ENCODE peak calls at places on chromosomes 3 and 15, in seven cellular contexts. B, R, N, I, A, K and D are unnamed samples.

GRCh38 chr15:64379216-64379960 is 1.9 kb downstream of the PCLAF start:
- DNase-seq in B (peak), R (no peak), N (no peak), I (no peak), A (no peak), K (no peak), D (no peak)

GRCh38 chr3:178022599-178022998 is 513.6 kb upstream of the KCNMB2 start:
- DNase-seq in B (no peak), R (peak), N (peak), I (no peak), A (no peak), K (no peak), D (no peak)

GRCh38 chr3:152737021-152737908 is 97.7 kb upstream of the P2RY1 start:
- DNase-seq in B (peak), R (peak), N (peak), I (no peak), A (peak), K (peak), D (no peak)

GRCh38 chr3:11211531-11212300 is 57.4 kb downstream of the HRH1 start:
- DNase-seq in B (peak), R (peak), N (peak), I (no peak), A (no peak), K (peak), D (no peak)

GRCh38 chr15:88454867-88455810 is 12.0 kb downstream of the MRPL46 start:
- DNase-seq in B (peak), R (peak), N (peak), I (peak), A (peak), K (peak), D (peak)

GRCh38 chr15:72127724-72128322 is 9.6 kb downstream of the SENP8 start:
- DNase-seq in B (no peak), R (no peak), N (no peak), I (no peak), A (no peak), K (no peak), D (no peak)

GRCh38 chr15:25903024-25903581 is 40.0 kb upstream of the ATP10A start:
- DNase-seq in B (peak), R (peak), N (peak), I (no peak), A (no peak), K (peak), D (peak)

GRCh38 chr3:125051715-125052581 is 3.8 kb downstream of the HEG1 start:
- DNase-seq in B (peak), R (peak), N (peak), I (no peak), A (peak), K (peak), D (peak)

GRCh38 chr3:132536442-132537153 is 60.5 kb upstream of the ACKR4 start:
- DNase-seq in B (peak), R (peak), N (peak), I (no peak), A (no peak), K (peak), D (no peak)

GRCh38 chr15:27045796-27046195 is 74.8 kb downstream of the GABRG3 start:
- DNase-seq in B (no peak), R (no peak), N (no peak), I (no peak), A (no peak), K (no peak), D (no peak)

GRCh38 chr3:76864375-76864774 is 175.5 kb upstream of the ROBO2 start:
- DNase-seq in B (no peak), R (no peak), N (no peak), I (no peak), A (no peak), K (no peak), D (no peak)

GRCh38 chr3:104168386-104168785 is 1198.3 kb upstream of the ALCAM start:
- DNase-seq in B (no peak), R (no peak), N (no peak), I (no peak), A (no peak), K (no peak), D (no peak)

GRCh38 chr3:151351216-151351615 is 21.9 kb upstream of the P2RY13 start:
- DNase-seq in B (no peak), R (no peak), N (no peak), I (no peak), A (no peak), K (no peak), D (no peak)

GRCh38 chr15:85708402-85708932 is 86.3 kb downstream of the KLHL25 start:
- DNase-seq in B (no peak), R (peak), N (no peak), I (no peak), A (no peak), K (no peak), D (no peak)

GRCh38 chr15:85337398-85338074 is 42.9 kb upstream of the AKAP13 start:
- DNase-seq in B (no peak), R (no peak), N (no peak), I (no peak), A (no peak), K (peak), D (no peak)

GRCh38 chr15:74530771-74531143 is 10.3 kb upstream of the ARID3B start:
- DNase-seq in B (no peak), R (no peak), N (no peak), I (no peak), A (no peak), K (no peak), D (no peak)

GRCh38 chr3:21464745-21465144 is 286.3 kb downstream of the ZNF385D start:
- DNase-seq in B (no peak), R (no peak), N (no peak), I (no peak), A (no peak), K (no peak), D (no peak)

GRCh38 chr15:71780349-71780976 is 29.9 kb upstream of the NR2E3 start:
- DNase-seq in B (peak), R (peak), N (peak), I (no peak), A (peak), K (peak), D (no peak)